ENCODE peak calls at places on chromosomes 16 and 17, in five cellular contexts. E is K562, I is HCT116, B is endothelial cell of umbilical vein, Z is HepG2. W is an unnamed sample.

GRCh38 chr16:85089485-85089884 is 22.8 kb downstream of the CIBAR2 start:
- DNase-seq in E (no peak), I (no peak), B (no peak), Z (no peak), W (no peak)

GRCh38 chr16:85028638-85029412 is 1.2 kb downstream of the KIAA0513 start:
- DNase-seq in E (no peak), I (no peak), B (peak; percentile 84), Z (no peak), W (no peak)

GRCh38 chr17:901964-902363 is 77.6 kb downstream of the NXN start:
- DNase-seq in E (no peak), I (no peak), B (no peak), Z (no peak), W (no peak)

GRCh38 chr16:77758508-77758907 is 29.9 kb upstream of the VAT1L start:
- DNase-seq in E (no peak), I (no peak), B (no peak), Z (no peak), W (no peak)

GRCh38 chr16:29994613-29995329 is 646 bp downstream of the HIRIP3 start:
- DNase-seq in E (peak; percentile 90), I (no peak), B (peak; percentile 29), Z (no peak), W (no peak)

GRCh38 chr17:82959242-82959930 is 119.6 kb upstream of the ZNF750 start:
- DNase-seq in E (no peak), I (no peak), B (no peak), Z (no peak), W (no peak)

GRCh38 chr17:73072254-73072962 is 20.1 kb downstream of the SLC39A11 start:
- DNase-seq in E (no peak), I (no peak), B (no peak), Z (no peak), W (no peak)

GRCh38 chr16:71961066-71962039 is 38.8 kb downstream of the PKD1L3 start:
- DNase-seq in E (peak; percentile 68), I (peak; percentile 84), B (peak; percentile 91), Z (peak; percentile 91), W (peak; percentile 28)

GRCh38 chr16:84396537-84397008 is 28.2 kb downstream of the ATP2C2 start:
- DNase-seq in E (no peak), I (no peak), B (no peak), Z (no peak), W (no peak)

GRCh38 chr17:69857412-69857835 is 217.6 kb upstream of the KCNJ16 start:
- DNase-seq in E (peak; percentile 46), I (peak; percentile 8), B (peak; percentile 95), Z (no peak), W (no peak)

GRCh38 chr17:72063262-72063661 is 57.6 kb upstream of the SOX9 start:
- DNase-seq in E (no peak), I (no peak), B (no peak), Z (no peak), W (no peak)

GRCh38 chr16:50467559-50467942 is 80.6 kb upstream of the NKD1 start:
- DNase-seq in E (no peak), I (no peak), B (no peak), Z (no peak), W (no peak)

GRCh38 chr17:44375196-44376017 is 11.8 kb upstream of the FAM171A2 start:
- DNase-seq in E (no peak), I (no peak), B (no peak), Z (no peak), W (no peak)

GRCh38 chr17:68443974-68444464 is 13.3 kb downstream of the WIPI1 start:
- DNase-seq in E (no peak), I (no peak), B (no peak), Z (no peak), W (no peak)

GRCh38 chr16:20673882-20674683 is 23.4 kb downstream of the ACSM1 start:
- DNase-seq in E (peak; percentile 34), I (no peak), B (peak; percentile 41), Z (peak; percentile 80), W (no peak)

GRCh38 chr17:8855477-8856204 is 11.8 kb downstream of the PIK3R6 start:
- DNase-seq in E (no peak), I (no peak), B (no peak), Z (no peak), W (no peak)

GRCh38 chr17:50932584-50932901 is 66.4 kb upstream of the TOB1 start:
- DNase-seq in E (no peak), I (no peak), B (no peak), Z (no peak), W (no peak)
- H3K9ac ChIP-seq in E (no peak overlapping the region), I (no peak overlapping the region), B (no peak overlapping the region), Z (no peak overlapping the region), W (no peak overlapping the region)

GRCh38 chr17:50865060-50865867 is 890 bp downstream of the TOB1 start:
- DNase-seq in E (peak; percentile 70), I (peak; percentile 34), B (peak; percentile 63), Z (peak; percentile 70), W (no peak)
- TF ChIP-seq POLR2AphosphoS5 in E (peak; percentile 52), I (peak; percentile 56), B (peak; percentile 44), Z (no peak), W (no peak)

DNA sequence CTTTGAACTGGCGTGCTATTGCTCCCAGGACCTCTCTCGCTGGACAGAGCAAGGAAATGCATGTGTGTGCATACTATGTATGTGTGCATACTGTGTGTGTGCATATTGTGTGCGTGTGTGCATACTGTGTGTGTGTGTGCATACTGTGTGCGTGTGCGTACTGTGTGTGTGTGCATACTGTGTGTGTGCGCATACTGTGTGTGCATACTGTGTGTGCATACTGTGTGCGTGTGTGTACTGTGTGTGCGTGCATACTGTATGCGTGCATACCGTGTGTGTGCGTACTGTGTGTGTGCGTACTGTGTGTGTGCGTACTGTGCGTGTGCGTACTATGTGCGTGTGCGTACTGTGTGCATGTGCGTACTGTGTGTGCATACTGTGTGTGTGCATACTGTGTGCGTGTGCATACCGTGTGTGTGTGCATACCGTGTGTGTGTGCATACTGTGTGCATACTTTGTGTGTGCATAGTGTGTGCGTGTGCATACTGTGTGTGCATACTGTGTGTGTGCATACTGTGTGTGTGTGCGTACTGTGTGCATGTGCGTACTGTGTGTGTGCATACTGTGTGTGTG is 89.4 kb downstream of the RPTOR start:
- DNase-seq in E (no peak), I (no peak), B (no peak), Z (no peak), W (no peak)
- H3K9ac ChIP-seq in E (no peak overlapping the region), I (no peak overlapping the region), B (no peak overlapping the region), Z (no peak overlapping the region), W (no peak overlapping the region)

DNA sequence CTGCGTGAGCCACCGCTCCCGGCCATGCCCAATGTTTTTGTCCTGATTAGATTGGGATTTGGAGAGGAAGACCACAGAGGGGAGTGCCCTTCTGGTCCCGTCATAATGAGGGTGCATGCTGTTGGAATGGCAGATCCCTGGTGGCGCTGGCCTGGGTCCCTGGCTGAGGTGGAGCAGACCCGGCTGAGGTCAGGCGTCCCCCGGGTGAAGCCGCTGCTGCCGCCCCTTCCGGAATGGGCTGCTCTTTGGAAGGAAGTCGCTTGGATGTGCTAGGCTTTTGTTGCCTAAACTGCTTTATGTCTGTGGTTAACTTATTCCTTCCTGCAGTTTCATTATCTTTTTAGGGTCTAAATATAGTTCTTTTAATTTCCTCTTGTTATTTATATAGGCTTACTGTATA is 120.3 kb upstream of the CHMP6 start:
- DNase-seq in E (no peak), I (no peak), B (no peak), Z (no peak), W (no peak)
- TF ChIP-seq POLR2AphosphoS5 in E (no peak), I (no peak), B (no peak), Z (no peak), W (no peak)

W was measured in SK-N-MC.